ENCODE peak calls at places on chromosomes 1 and 21, in nine cellular contexts. G is Peyer's patch; W is lower lobe of right lung; I is CD8-positive, alpha-beta T cell; T is IMR-90; V is uterus; K is lung; U is right atrium auricular region; Y is cardiac muscle cell. Z is an unnamed sample. For H3K27me3, the result is how much of the 10 kb centered on the place peaks cover.

GRCh38 chr1:84247425-84248220 is 53.9 kb upstream of the SAMD13 start:
- DNase-seq in W (no peak), V (no peak), T (peak), G (peak), K (no peak), Y (no peak), I (no peak), U (no peak), Z (peak)

GRCh38 chr1:110229348-110230001 is 19.4 kb downstream of the KCNC4 start:
- DNase-seq in K (no peak), U (no peak), T (no peak), I (no peak), W (no peak), V (no peak), G (no peak), Y (no peak), Z (peak)

GRCh38 chr1:226728448-226728847 is 10.6 kb downstream of the ITPKB start:
- DNase-seq in Y (no peak), T (no peak), I (no peak), U (no peak), W (no peak), K (no peak), G (no peak), V (no peak), Z (no peak)

GRCh38 chr1:227192163-227192562 is 126.1 kb downstream of the CDC42BPA start:
- DNase-seq in U (no peak), I (no peak), V (peak), G (peak), Y (no peak), W (no peak), K (peak), T (peak), Z (no peak)

GRCh38 chr1:3053366-3053980 is 15.5 kb upstream of the PRDM16 start:
- DNase-seq in V (no peak), T (no peak), I (no peak), W (no peak), K (no peak), G (peak), U (no peak), Y (no peak), Z (no peak)

GRCh38 chr1:213939888-213940287 is 47.9 kb upstream of the PROX1 start:
- DNase-seq in G (no peak), Y (no peak), W (no peak), V (no peak), I (no peak), K (no peak), T (no peak), U (no peak), Z (no peak)

GRCh38 chr1:1908506-1908791 is 6.6 kb upstream of the CALML6 start:
- DNase-seq in I (no peak), W (peak), U (no peak), Y (no peak), T (no peak), V (no peak), K (no peak), G (peak), Z (no peak)

GRCh38 chr1:58861510-58861909 is 77.7 kb upstream of the JUN start:
- DNase-seq in V (no peak), Y (no peak), G (no peak), K (no peak), T (peak), W (no peak), I (no peak), U (no peak), Z (peak)

GRCh38 chr1:211420845-211421454 is 71.0 kb downstream of the RD3 start:
- DNase-seq in I (no peak), U (no peak), W (no peak), K (no peak), Y (no peak), G (no peak), V (no peak), T (peak), Z (no peak)

GRCh38 chr1:154951901-154952657 is 3.8 kb downstream of the PBXIP1 start:
- DNase-seq in U (no peak), Y (peak), I (peak), K (no peak), V (no peak), W (no peak), G (peak), T (no peak), Z (no peak)

GRCh38 chr21:33027401-33028185 is 1.9 kb downstream of the OLIG2 start:
- DNase-seq in T (no peak), I (no peak), U (no peak), K (no peak), W (no peak), V (no peak), G (no peak), Y (no peak), Z (no peak)

GRCh38 chr1:100597784-100598183 is 59.8 kb downstream of the GPR88 start:
- DNase-seq in U (no peak), K (no peak), I (no peak), G (no peak), W (no peak), V (no peak), Y (peak), T (peak), Z (no peak)

GRCh38 chr21:35579520-35580293 is 480.6 kb downstream of the SETD4 start:
- DNase-seq in I (no peak), Y (no peak), K (no peak), W (no peak), U (no peak), G (no peak), T (peak), V (no peak), Z (no peak)

GRCh38 chr1:160159846-160160245 is 8.4 kb downstream of the ATP1A4 start:
- DNase-seq in V (no peak), G (no peak), W (no peak), K (no peak), T (no peak), I (no peak), Y (no peak), U (no peak), Z (peak)

GRCh38 chr1:175822575-175822974 is 79.2 kb upstream of the TNR start:
- DNase-seq in K (no peak), Y (no peak), V (no peak), U (no peak), W (no peak), G (no peak), T (peak), I (no peak), Z (no peak)

GRCh38 chr1:3749512-3749911 is 2.7 kb upstream of the CCDC27 start:
- DNase-seq in T (no peak), W (no peak), K (no peak), V (no peak), U (no peak), I (no peak), G (no peak), Y (no peak), Z (no peak)

GRCh38 chr21:32782698-32783097 is 11.1 kb upstream of the PAXBP1 start:
- DNase-seq in I (no peak), T (no peak), Y (no peak), V (no peak), K (no peak), W (no peak), U (no peak), G (no peak), Z (no peak)

GRCh38 chr1:43912607-43913006 is 21.0 kb upstream of the ARTN start:
- DNase-seq in K (no peak), V (peak), W (no peak), U (no peak), G (no peak), T (peak), I (no peak), Y (peak), Z (no peak)

GRCh38 chr1:155591770-155592169 is 18.2 kb upstream of the MSTO1 start:
- DNase-seq in U (no peak), I (no peak), G (peak), V (no peak), W (no peak), T (peak), K (no peak), Y (peak), Z (peak)

GRCh38 chr1:239987103-239987745 is 104.5 kb upstream of the FMN2 start:
- DNase-seq in T (peak), U (no peak), K (no peak), G (peak), I (no peak), Y (peak), W (peak), V (no peak), Z (no peak)

GRCh38 chr21:37079211-37079824 is 6.3 kb downstream of the TTC3 start:
- DNase-seq in K (no peak), T (no peak), I (no peak), W (no peak), Y (no peak), U (no peak), G (no peak), V (no peak), Z (no peak)

GRCh38 chr21:33105088-33105487 is 35.1 kb downstream of the OLIG1 start:
- DNase-seq in G (no peak), V (no peak), U (no peak), W (no peak), T (no peak), Y (no peak), K (no peak), I (no peak), Z (no peak)

GRCh38 chr1:41925712-41926111 is 7.0 kb upstream of the HIVEP3 start:
- DNase-seq in V (no peak), U (no peak), G (no peak), W (no peak), K (no peak), T (peak), Y (no peak), I (no peak), Z (no peak)

GRCh38 chr21:40850071-40850470 is 3.1 kb upstream of the DSCAM start:
- DNase-seq in I (no peak), Y (no peak), V (no peak), K (no peak), U (no peak), G (no peak), W (no peak), T (no peak), Z (no peak)

GRCh38 chr21:40853956-40854688 is 7.2 kb upstream of the DSCAM start:
- DNase-seq in T (no peak), K (no peak), U (no peak), I (no peak), G (no peak), W (no peak), V (no peak), Y (no peak), Z (no peak)

GRCh38 chr21:40851749-40852148 is 4.8 kb upstream of the DSCAM start:
- DNase-seq in W (no peak), G (no peak), Y (no peak), U (no peak), V (no peak), I (no peak), K (no peak), T (no peak), Z (no peak)

GRCh38 chr21:40847956-40848355 is 998 bp upstream of the DSCAM start:
- DNase-seq in T (no peak), I (no peak), K (no peak), U (no peak), V (no peak), W (no peak), Y (no peak), G (no peak), Z (no peak)

DNA sequence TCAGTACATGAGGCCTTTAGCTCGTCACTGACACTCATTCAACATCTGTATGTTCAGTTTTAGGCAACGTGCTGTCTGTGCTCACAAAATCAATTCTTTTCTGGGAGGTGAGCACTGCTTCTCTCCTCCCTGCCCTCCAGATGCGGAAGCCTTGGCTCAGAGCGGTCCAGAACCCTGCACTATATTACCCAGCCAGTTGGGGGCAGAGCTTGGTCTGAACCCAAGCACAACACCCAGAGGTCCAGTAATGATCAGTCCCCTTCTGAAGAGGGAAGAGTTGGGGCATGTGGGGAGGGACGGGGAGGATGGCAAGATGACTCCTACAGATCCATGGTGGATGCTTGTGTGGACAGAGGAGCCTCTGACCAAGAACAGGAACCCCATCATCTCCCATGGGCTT is 5.6 kb upstream of the DSCAM start:
- DNase-seq in G (no peak), U (no peak), V (no peak), W (no peak), Y (no peak), T (no peak), K (no peak), I (no peak), Z (no peak)
- TF ChIP-seq CTCF in G (no peak), U (no peak), V (no peak), W (no peak), Y (no peak), T (no peak), K (no peak), I (no peak), Z (no peak)

DNA sequence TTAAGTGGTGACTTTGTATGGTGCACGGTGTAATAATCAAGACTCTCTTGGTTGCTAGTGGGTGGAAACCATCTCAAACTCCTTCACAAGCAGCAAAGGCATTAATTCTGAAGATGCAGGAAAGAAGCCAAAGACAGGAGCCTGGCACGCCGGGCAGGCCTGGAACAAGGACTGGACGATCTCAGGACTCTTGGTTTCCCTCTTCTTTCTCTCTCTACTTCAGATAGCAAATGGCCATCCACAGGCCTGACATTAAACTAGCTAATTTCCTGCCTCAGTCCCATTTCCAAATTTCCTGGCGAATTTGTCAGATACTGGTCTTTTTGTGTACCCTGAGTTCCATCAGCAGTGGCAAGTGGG is 28.2 kb downstream of the STYXL2 start:
- DNase-seq in I (no peak), V (no peak), W (no peak), Y (no peak), U (no peak), K (no peak), G (no peak), T (no peak), Z (no peak)
- H3K27me3 ChIP-seq in I (under half), V (under half), W (under half), Y (under half), U (under half), K (under half), G (under half), T (under half), Z (under half)

DNA sequence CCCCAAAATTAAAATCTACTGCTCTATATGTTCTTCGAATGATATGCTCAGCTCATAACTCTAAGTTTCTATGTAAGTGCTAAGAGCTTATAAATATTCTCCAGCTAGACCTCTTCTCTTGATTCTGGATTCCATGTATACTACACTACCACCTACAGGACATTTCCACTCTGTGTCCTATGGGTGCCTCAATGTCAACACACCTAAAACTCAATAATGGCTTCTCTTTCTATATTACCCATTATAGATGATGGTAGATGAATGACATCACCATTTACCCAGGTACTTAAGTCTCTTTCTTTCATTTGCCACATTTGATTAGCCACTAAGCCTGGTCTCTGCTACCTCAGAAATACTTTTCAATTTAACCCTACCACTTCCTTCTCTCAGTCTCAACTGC is 41.3 kb downstream of the TBX19 start:
- DNase-seq in G (no peak), V (no peak), T (peak), U (no peak), W (no peak), I (no peak), K (no peak), Y (peak), Z (peak)
- TF ChIP-seq CTCF in G (peak), V (no peak), T (peak), U (peak), W (no peak), I (no peak), K (no peak), Y (peak), Z (peak)

GRCh38 chr1:34927316-34927715 is 2.1 kb downstream of the DLGAP3 start:
- DNase-seq in W (no peak), U (no peak), T (no peak), V (no peak), I (no peak), K (no peak), Y (no peak), G (no peak), Z (no peak)
- H3K27me3 ChIP-seq in W (half or more), U (under half), T (under half), V (under half), I (under half), K (under half), Y (half or more), G (under half), Z (under half)